ENCODE peak calls at places on chromosomes 2 and 18, in four cellular contexts. One of them, this sample, is unnamed.
A peak's percentile ranks its signal among the peaks of the same experiment; 100 is the strongest.

GRCh38 chr2:38108907-38109731 is 33.2 kb upstream of the CYP1B1 start:
- DNase-seq in activated T-cell treated with anti-CD3 and anti-CD28 coated beads for 1 hour: no peak
- DNase-seq in GM04504: no peak
- DNase-seq in head of caudate nucleus: no peak
- DNase-seq in this sample: no peak

GRCh38 chr2:158618859-158619490 is 162.2 kb downstream of the PKP4 start:
- DNase-seq in GM04504: no peak
- DNase-seq in activated T-cell treated with anti-CD3 and anti-CD28 coated beads for 1 hour: no peak
- DNase-seq in head of caudate nucleus: no peak
- DNase-seq in this sample: no peak

GRCh38 chr2:69911985-69912563 is 2.8 kb upstream of the MXD1 start:
- DNase-seq in GM04504: peak; percentile 36
- DNase-seq in head of caudate nucleus: no peak
- DNase-seq in activated T-cell treated with anti-CD3 and anti-CD28 coated beads for 1 hour: no peak
- DNase-seq in this sample: peak; percentile 73

GRCh38 chr2:239375278-239376061 is 25.4 kb downstream of the HDAC4 start:
- DNase-seq in GM04504: no peak
- DNase-seq in activated T-cell treated with anti-CD3 and anti-CD28 coated beads for 1 hour: no peak
- DNase-seq in head of caudate nucleus: no peak
- DNase-seq in this sample: no peak

GRCh38 chr2:2392332-2392731 is 61.3 kb upstream of the MYT1L start:
- DNase-seq in GM04504: no peak
- DNase-seq in activated T-cell treated with anti-CD3 and anti-CD28 coated beads for 1 hour: no peak
- DNase-seq in head of caudate nucleus: no peak
- DNase-seq in this sample: peak; percentile 44

GRCh38 chr2:136858656-136859055 is 93.3 kb downstream of the THSD7B start:
- DNase-seq in activated T-cell treated with anti-CD3 and anti-CD28 coated beads for 1 hour: no peak
- DNase-seq in GM04504: no peak
- DNase-seq in head of caudate nucleus: no peak
- DNase-seq in this sample: no peak

GRCh38 chr2:238065447-238065846 is 4.6 kb downstream of the SCLY start:
- DNase-seq in GM04504: no peak
- DNase-seq in head of caudate nucleus: no peak
- DNase-seq in activated T-cell treated with anti-CD3 and anti-CD28 coated beads for 1 hour: no peak
- DNase-seq in this sample: no peak

GRCh38 chr18:43863180-43863579 is 585.9 kb upstream of the SYT4 start:
- DNase-seq in activated T-cell treated with anti-CD3 and anti-CD28 coated beads for 1 hour: no peak
- DNase-seq in head of caudate nucleus: no peak
- DNase-seq in GM04504: no peak
- DNase-seq in this sample: no peak

GRCh38 chr2:45652090-45653050 is 895 bp downstream of the PRKCE start:
- DNase-seq in GM04504: no peak
- DNase-seq in head of caudate nucleus: peak; percentile 41
- DNase-seq in activated T-cell treated with anti-CD3 and anti-CD28 coated beads for 1 hour: peak; percentile 12
- DNase-seq in this sample: peak; percentile 23

GRCh38 chr2:70552501-70553333 is 909 bp downstream of the TGFA start:
- DNase-seq in activated T-cell treated with anti-CD3 and anti-CD28 coated beads for 1 hour: no peak
- DNase-seq in head of caudate nucleus: peak; percentile 20
- DNase-seq in GM04504: no peak
- DNase-seq in this sample: no peak

GRCh38 chr2:97788986-97789644 is 75.7 kb downstream of the ZAP70 start:
- DNase-seq in GM04504: no peak
- DNase-seq in activated T-cell treated with anti-CD3 and anti-CD28 coated beads for 1 hour: no peak
- DNase-seq in head of caudate nucleus: no peak
- DNase-seq in this sample: no peak

GRCh38 chr2:110979834-110980612 is 140.7 kb upstream of the BCL2L11 start:
- DNase-seq in GM04504: no peak
- DNase-seq in activated T-cell treated with anti-CD3 and anti-CD28 coated beads for 1 hour: no peak
- DNase-seq in head of caudate nucleus: no peak
- DNase-seq in this sample: no peak

GRCh38 chr2:17373736-17374135 is 144.5 kb downstream of the RAD51AP2 start:
- DNase-seq in GM04504: peak; percentile 15
- DNase-seq in activated T-cell treated with anti-CD3 and anti-CD28 coated beads for 1 hour: no peak
- DNase-seq in head of caudate nucleus: no peak
- DNase-seq in this sample: no peak

GRCh38 chr2:38875227-38875575 is 533 bp downstream of the DHX57 start:
- DNase-seq in GM04504: no peak
- DNase-seq in activated T-cell treated with anti-CD3 and anti-CD28 coated beads for 1 hour: no peak
- DNase-seq in head of caudate nucleus: no peak
- DNase-seq in this sample: peak; percentile 1

GRCh38 chr18:79955302-79956075 is 4.0 kb upstream of the SLC66A2 start:
- DNase-seq in activated T-cell treated with anti-CD3 and anti-CD28 coated beads for 1 hour: no peak
- DNase-seq in GM04504: no peak
- DNase-seq in head of caudate nucleus: no peak
- DNase-seq in this sample: no peak

GRCh38 chr18:2692508-2692907 is 37.0 kb downstream of the SMCHD1 start:
- DNase-seq in activated T-cell treated with anti-CD3 and anti-CD28 coated beads for 1 hour: no peak
- DNase-seq in GM04504: no peak
- DNase-seq in head of caudate nucleus: no peak
- DNase-seq in this sample: no peak

GRCh38 chr2:28378679-28379392 is 13.8 kb upstream of the FOSL2 start:
- DNase-seq in head of caudate nucleus: no peak
- DNase-seq in activated T-cell treated with anti-CD3 and anti-CD28 coated beads for 1 hour: no peak
- DNase-seq in GM04504: no peak
- DNase-seq in this sample: no peak

GRCh38 chr2:66434679-66435548 is at the start of gene MEIS1:
- DNase-seq in head of caudate nucleus: peak; percentile 93
- DNase-seq in activated T-cell treated with anti-CD3 and anti-CD28 coated beads for 1 hour: no peak
- DNase-seq in GM04504: peak; percentile 97
- DNase-seq in this sample: peak; percentile 92

GRCh38 chr2:160484859-160485520 is 8.6 kb downstream of the RBMS1 start:
- DNase-seq in head of caudate nucleus: peak; percentile 39
- DNase-seq in activated T-cell treated with anti-CD3 and anti-CD28 coated beads for 1 hour: no peak
- DNase-seq in GM04504: no peak
- DNase-seq in this sample: no peak

GRCh38 chr2:174609261-174609660 is 11.7 kb upstream of the WIPF1 start:
- DNase-seq in activated T-cell treated with anti-CD3 and anti-CD28 coated beads for 1 hour: no peak
- DNase-seq in GM04504: no peak
- DNase-seq in head of caudate nucleus: no peak
- DNase-seq in this sample: no peak

This sample was measured in putamen.